ENCODE peak calls at places on chromosome 16, in ten cellular contexts. W is dorsolateral prefrontal cortex; V is IMR-90; O is CD8-positive, alpha-beta memory T cell; H is mammary epithelial cell; G is lower lobe of right lung; D is upper lobe of right lung; P is GM23338; J is endodermal cell; U is transverse colon. S is an unnamed sample.

GRCh38 chr16:15457958-15458357 is 23.6 kb downstream of the BMERB1 start:
- DNase-seq in W (no peak), V (no peak), O (no peak), H (no peak), G (no peak), D (no peak), P (no peak), J (no peak), U (no peak), S (no peak)

GRCh38 chr16:27743963-27744362 is 194.0 kb downstream of the KATNIP start:
- DNase-seq in W (no peak), V (no peak), O (no peak), H (no peak), G (no peak), D (no peak), P (no peak), J (no peak), U (no peak), S (no peak)

GRCh38 chr16:4676826-4677225 is 16.5 kb upstream of the NUDT16L1 start:
- DNase-seq in W (no peak), V (no peak), O (peak; percentile 42), H (no peak), G (no peak), D (no peak), P (no peak), J (no peak), U (no peak), S (no peak)

GRCh38 chr16:35352431-35352830 is 1893.0 kb downstream of the TP53TG3F start:
- DNase-seq in W (no peak), V (no peak), O (no peak), H (no peak), G (no peak), D (no peak), P (no peak), J (no peak), U (no peak), S (no peak)

GRCh38 chr16:51816929-51817328 is 665.9 kb upstream of the SALL1 start:
- DNase-seq in W (no peak), V (peak; percentile 67), O (no peak), H (no peak), G (no peak), D (no peak), P (no peak), J (no peak), U (no peak), S (no peak)

GRCh38 chr16:51665599-51665998 is 514.5 kb upstream of the SALL1 start:
- DNase-seq in W (no peak), V (no peak), O (no peak), H (no peak), G (no peak), D (no peak), P (no peak), J (no peak), U (no peak), S (no peak)

GRCh38 chr16:6189216-6189615 is 1091.6 kb upstream of the EEF2KMT start:
- DNase-seq in W (no peak), V (no peak), O (no peak), H (no peak), G (no peak), D (no peak), P (no peak), J (no peak), U (no peak), S (no peak)

GRCh38 chr16:23869052-23869451 is 33.3 kb downstream of the PRKCB start:
- DNase-seq in W (no peak), V (no peak), O (peak; percentile 52), H (no peak), G (no peak), D (no peak), P (peak; percentile 61), J (no peak), U (no peak), S (no peak)

GRCh38 chr16:3503513-3503912 is 2.7 kb downstream of the CLUAP1 start:
- DNase-seq in W (no peak), V (no peak), O (peak; percentile 71), H (peak; percentile 62), G (no peak), D (peak; percentile 37), P (no peak), J (no peak), U (no peak), S (no peak)

GRCh38 chr16:70304892-70305448 is 6.0 kb downstream of the DDX19B start:
- DNase-seq in W (no peak), V (no peak), O (no peak), H (peak; percentile 23), G (no peak), D (no peak), P (no peak), J (peak; percentile 60), U (no peak), S (no peak)

GRCh38 chr16:88746511-88746910 is 38.5 kb downstream of the PIEZO1 start:
- DNase-seq in W (no peak), V (no peak), O (no peak), H (no peak), G (no peak), D (no peak), P (no peak), J (no peak), U (peak; percentile 49), S (no peak)

GRCh38 chr16:88744520-88744835 is 38.2 kb downstream of the CTU2 start:
- DNase-seq in W (no peak), V (no peak), O (no peak), H (no peak), G (no peak), D (no peak), P (no peak), J (no peak), U (no peak), S (no peak)

GRCh38 chr16:88742896-88743605 is 36.7 kb downstream of the CTU2 start:
- DNase-seq in W (no peak), V (no peak), O (no peak), H (no peak), G (no peak), D (no peak), P (no peak), J (no peak), U (peak; percentile 44), S (no peak)

GRCh38 chr16:88743693-88744519 is 37.6 kb downstream of the CTU2 start:
- DNase-seq in W (peak; percentile 80), V (peak; percentile 55), O (peak; percentile 83), H (peak; percentile 39), G (peak; percentile 90), D (peak; percentile 93), P (peak; percentile 88), J (peak; percentile 94), U (peak; percentile 87), S (peak; percentile 88)

GRCh38 chr16:88744839-88745521 is 38.7 kb downstream of the CTU2 start:
- DNase-seq in W (no peak), V (no peak), O (no peak), H (no peak), G (no peak), D (no peak), P (peak; percentile 48), J (no peak), U (no peak), S (no peak)
- H3K27ac ChIP-seq in W (no peak overlapping the region), V (no peak overlapping the region), O (no peak overlapping the region), H (no peak overlapping the region), G (no peak overlapping the region), D (peak overlapping the region; percentile 30), P (no peak overlapping the region), J (no peak overlapping the region), U (no peak overlapping the region), S (no peak overlapping the region)

DNA sequence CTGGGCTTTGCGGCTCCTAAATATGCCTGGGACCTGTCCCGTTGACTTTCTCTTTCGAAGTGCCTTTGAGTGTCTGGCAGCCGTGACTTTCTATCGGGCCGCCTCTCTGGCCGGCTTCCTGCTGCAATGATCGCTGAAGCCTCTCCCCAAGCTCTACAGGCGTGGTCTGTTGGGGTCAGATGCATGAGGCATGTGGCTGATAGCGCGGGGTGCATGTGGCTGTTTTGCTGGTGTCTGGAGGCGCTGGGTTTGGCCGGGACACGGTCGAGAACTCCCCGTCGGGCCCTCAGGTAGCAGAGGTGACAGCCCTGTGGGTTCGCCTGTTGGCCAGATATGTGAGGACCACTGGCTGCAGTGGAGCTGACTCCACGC is 38.4 kb downstream of the SOX8 start:
- DNase-seq in W (no peak), V (no peak), O (no peak), H (no peak), G (no peak), D (no peak), P (no peak), J (no peak), U (no peak), S (no peak)
- H3K4me3 ChIP-seq in W (no peak overlapping the region), V (no peak overlapping the region), O (no peak overlapping the region), H (no peak overlapping the region), G (peak overlapping the region; percentile 37), D (peak overlapping the region; percentile 23), P (no peak overlapping the region), J (no peak overlapping the region), U (no peak overlapping the region), S (no peak overlapping the region)

GRCh38 chr16:58464047-58464915 is 35.7 kb upstream of the NDRG4 start:
- DNase-seq in W (peak; percentile 87), V (no peak), O (no peak), H (peak; percentile 31), G (no peak), D (no peak), P (peak; percentile 67), J (peak; percentile 79), U (no peak), S (no peak)
- H3K27ac ChIP-seq in W (peak overlapping the region; percentile 53), V (no peak overlapping the region), O (no peak overlapping the region), H (no peak overlapping the region), G (peak overlapping the region; percentile 72), D (peak overlapping the region; percentile 63), P (no peak overlapping the region), J (no peak overlapping the region), U (no peak overlapping the region), S (no peak overlapping the region)

DNA sequence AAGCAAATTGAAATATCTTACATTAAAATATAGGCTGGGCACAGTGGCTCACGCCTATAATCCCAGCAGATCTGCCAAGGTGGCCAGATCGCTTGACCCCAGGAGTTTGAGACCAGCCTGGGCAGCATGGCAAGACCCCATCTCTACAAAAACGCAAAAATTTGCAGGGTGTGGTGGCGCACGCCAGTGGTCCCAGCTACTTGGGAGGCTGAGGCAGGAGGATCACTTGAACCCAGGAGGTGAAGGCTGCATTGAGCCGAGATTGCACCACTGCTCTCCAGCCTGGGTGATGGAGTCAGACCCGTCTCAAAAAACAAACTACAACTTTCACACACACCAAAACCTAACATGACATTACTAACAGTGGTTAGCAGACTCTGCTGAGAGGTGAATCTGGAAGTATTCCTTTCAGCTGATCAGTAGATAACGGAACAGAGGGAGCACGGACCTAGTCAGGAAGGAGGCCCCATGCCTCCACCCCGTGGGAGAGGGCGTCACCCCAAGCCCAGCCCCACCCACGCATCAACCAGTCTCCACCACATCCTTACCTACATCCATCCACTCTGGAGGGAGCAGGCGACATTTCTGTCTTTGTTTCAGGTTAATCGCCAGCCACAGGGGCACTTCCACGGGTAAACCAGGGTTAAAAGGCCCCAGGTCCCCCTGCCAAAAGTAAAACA is 1.7 kb downstream of the GINS2 start:
- DNase-seq in W (no peak), V (no peak), O (no peak), H (no peak), G (peak; percentile 15), D (no peak), P (no peak), J (no peak), U (peak; percentile 67), S (peak; percentile 51)
- H3K4me3 ChIP-seq in W (no peak overlapping the region), V (no peak overlapping the region), O (no peak overlapping the region), H (no peak overlapping the region), G (no peak overlapping the region), D (no peak overlapping the region), P (peak overlapping the region; percentile 78), J (no peak overlapping the region), U (no peak overlapping the region), S (no peak overlapping the region)

DNA sequence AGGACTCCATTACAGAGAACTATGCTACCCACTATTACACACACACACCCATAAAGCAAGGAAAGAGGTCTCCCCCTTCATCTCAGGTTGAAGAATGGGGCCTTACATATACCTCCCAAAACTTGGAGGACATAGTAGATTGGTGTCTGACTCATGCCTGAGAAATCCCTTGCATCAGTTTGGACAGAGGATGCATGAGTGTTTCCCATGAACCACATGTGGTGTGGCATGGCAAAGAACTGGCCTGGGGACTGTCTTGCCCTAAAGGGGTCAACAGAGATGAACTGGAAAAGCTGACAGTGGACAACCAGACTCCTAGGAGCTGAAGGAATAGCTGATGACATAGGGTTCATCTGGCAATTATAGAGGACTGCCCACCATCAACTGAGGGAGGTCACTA is 54.0 kb downstream of the DYNLRB2 start:
- DNase-seq in W (no peak), V (peak; percentile 17), O (no peak), H (no peak), G (no peak), D (no peak), P (no peak), J (peak; percentile 22), U (no peak), S (no peak)
- H3K27ac ChIP-seq in W (no peak overlapping the region), V (no peak overlapping the region), O (no peak overlapping the region), H (no peak overlapping the region), G (no peak overlapping the region), D (no peak overlapping the region), P (no peak overlapping the region), J (no peak overlapping the region), U (no peak overlapping the region), S (no peak overlapping the region)